ENCODE peak calls at places on chromosomes 3 and 15, in five cellular contexts. U is SK-N-SH, P is GM12878, L is HepG2, T is K562. E is an unnamed sample.

GRCh38 chr3:150899141-150899540 is 6.1 kb downstream of the MINDY4B start:
- DNase-seq in U (no peak), P (no peak), L (no peak), T (no peak), E (no peak)

GRCh38 chr3:66150977-66151376 is 69.8 kb upstream of the SLC25A26 start:
- DNase-seq in U (no peak), P (no peak), L (no peak), T (no peak), E (no peak)

GRCh38 chr3:118772036-118773030 is 262.3 kb downstream of the IGSF11 start:
- DNase-seq in U (no peak), P (peak; percentile 64), L (no peak), T (peak; percentile 25), E (no peak)

GRCh38 chr3:52705688-52706686 is at the start of the genes GLT8D1 and SPCS1:
- DNase-seq in U (peak; percentile 96), P (no peak), L (peak; percentile 73), T (peak; percentile 87), E (peak; percentile 91)

GRCh38 chr15:52798529-52799101 is 8.5 kb upstream of the ONECUT1 start:
- DNase-seq in U (no peak), P (no peak), L (no peak), T (no peak), E (no peak)

GRCh38 chr3:110352841-110353595 is 718.6 kb upstream of the NECTIN3 start:
- DNase-seq in U (no peak), P (no peak), L (no peak), T (no peak), E (no peak)

GRCh38 chr15:62021991-62022600 is 38.2 kb downstream of the VPS13C start:
- DNase-seq in U (no peak), P (no peak), L (peak; percentile 15), T (no peak), E (no peak)

GRCh38 chr3:20798666-20799065 is 612.7 kb upstream of the SGO1 start:
- DNase-seq in U (no peak), P (no peak), L (no peak), T (no peak), E (no peak)

GRCh38 chr15:53197426-53197839 is 407.3 kb upstream of the ONECUT1 start:
- DNase-seq in U (peak; percentile 75), P (no peak), L (peak; percentile 44), T (peak; percentile 56), E (peak; percentile 57)

GRCh38 chr15:57319226-57319918 is 56.9 kb upstream of the CGNL1 start:
- DNase-seq in U (no peak), P (no peak), L (no peak), T (no peak), E (no peak)

GRCh38 chr3:101216710-101217457 is 103.5 kb downstream of the IMPG2 start:
- DNase-seq in U (no peak), P (no peak), L (no peak), T (no peak), E (no peak)

GRCh38 chr3:106963446-106963845 is 413.8 kb upstream of the CCDC54 start:
- DNase-seq in U (no peak), P (no peak), L (no peak), T (no peak), E (no peak)

GRCh38 chr15:65805019-65805738 is 13.1 kb upstream of the DENND4A start:
- DNase-seq in U (peak; percentile 72), P (no peak), L (peak; percentile 42), T (peak; percentile 64), E (no peak)

GRCh38 chr3:98807565-98807964 is 44.4 kb downstream of the ST3GAL6 start:
- DNase-seq in U (no peak), P (no peak), L (no peak), T (no peak), E (no peak)

DNA sequence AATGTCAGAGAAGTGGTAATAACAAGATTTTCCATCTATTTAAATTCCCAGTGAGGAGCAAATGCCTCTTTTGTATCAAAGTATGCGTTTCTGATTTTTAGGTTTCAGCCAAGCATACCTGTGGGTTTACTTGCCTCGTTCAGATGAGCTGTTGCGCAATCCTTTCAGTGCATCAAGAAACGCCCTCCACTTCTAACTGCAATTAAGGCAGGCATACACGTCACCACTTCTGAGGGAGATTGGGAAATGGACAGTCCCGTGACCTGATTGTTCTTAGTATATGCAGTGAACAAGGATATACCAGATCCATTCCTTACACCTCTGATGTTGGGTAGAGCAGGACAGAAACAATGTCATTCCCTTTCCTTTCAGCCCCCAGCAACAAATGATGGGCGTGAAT is 219.0 kb downstream of the ITPR1 start:
- DNase-seq in U (no peak), P (no peak), L (no peak), T (no peak), E (no peak)
- TF ChIP-seq FOXM1 in U (no peak), P (no peak), L (no peak), T (no peak), E (no peak)

GRCh38 chr3:17634201-17634600 is 108.2 kb downstream of the TBC1D5 start:
- DNase-seq in U (no peak), P (no peak), L (no peak), T (no peak), E (no peak)

GRCh38 chr3:17634964-17635363 is 107.5 kb downstream of the TBC1D5 start:
- DNase-seq in U (no peak), P (no peak), L (no peak), T (no peak), E (no peak)

GRCh38 chr3:17629400-17629799 is 113.0 kb downstream of the TBC1D5 start:
- DNase-seq in U (no peak), P (no peak), L (no peak), T (no peak), E (no peak)

GRCh38 chr3:17631617-17632016 is 110.8 kb downstream of the TBC1D5 start:
- DNase-seq in U (no peak), P (no peak), L (no peak), T (no peak), E (no peak)

DNA sequence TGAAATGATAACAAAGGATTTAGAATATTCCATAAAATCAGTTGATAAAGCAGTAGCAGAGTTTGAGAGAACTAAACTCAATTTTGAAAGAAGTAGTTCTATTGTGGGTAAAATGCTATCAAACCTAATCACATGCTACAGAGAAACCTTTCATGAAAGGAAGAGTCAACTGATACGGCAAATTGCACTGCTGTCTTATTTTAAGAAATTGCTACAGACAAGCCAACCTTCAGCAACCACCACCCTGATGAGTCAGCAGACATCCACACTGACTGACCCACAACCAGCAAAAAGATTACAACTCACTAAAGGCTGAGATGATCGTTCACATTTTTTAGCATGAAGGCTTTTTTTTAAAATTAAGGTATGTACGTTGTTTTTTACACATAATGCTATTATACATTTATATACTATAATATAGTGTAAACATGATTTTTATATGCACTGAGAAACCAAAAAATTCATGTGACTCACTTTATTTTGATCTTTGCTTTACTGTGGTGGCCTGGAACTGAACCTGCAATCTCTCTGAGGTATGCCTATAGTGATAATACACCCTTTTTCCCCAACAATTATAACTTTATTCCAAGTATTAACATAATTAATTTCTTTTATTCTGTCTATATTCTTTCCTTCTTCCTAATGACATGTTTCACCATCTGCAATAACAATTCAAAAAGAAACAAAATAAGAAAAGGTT is 109.9 kb downstream of the TBC1D5 start:
- DNase-seq in U (no peak), P (no peak), L (no peak), T (peak; percentile 59), E (no peak)
- TF ChIP-seq FOXM1 in U (no peak), P (no peak), L (no peak), T (no peak), E (no peak)

DNA sequence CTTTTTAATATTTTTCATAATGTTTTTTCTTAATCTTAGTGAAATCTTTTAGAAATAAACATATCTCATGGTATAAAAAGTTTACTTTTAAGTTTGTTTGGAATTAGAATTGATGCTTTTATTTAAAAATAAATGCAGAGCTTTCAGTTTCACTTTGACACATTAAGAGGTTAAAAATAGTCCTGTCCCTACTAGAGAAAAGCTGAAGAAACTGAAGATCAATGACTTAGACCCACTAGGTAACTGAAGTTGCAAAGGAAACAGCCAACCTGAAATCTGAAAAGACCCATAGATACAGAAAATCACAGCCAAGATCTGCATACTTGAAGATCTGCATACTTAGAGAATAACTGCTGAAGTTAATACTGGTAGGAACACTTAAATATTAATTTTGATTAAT is 237.6 kb downstream of the RAP2B start:
- DNase-seq in U (no peak), P (no peak), L (no peak), T (no peak), E (no peak)
- TF ChIP-seq FOXM1 in U (no peak), P (no peak), L (no peak), T (no peak), E (no peak)

GRCh38 chr15:73984208-73984979 is 7.7 kb downstream of the STOML1 start:
- DNase-seq in U (no peak), P (no peak), L (no peak), T (no peak), E (no peak)

GRCh38 chr15:73981761-73982222 is 10.3 kb downstream of the STOML1 start:
- DNase-seq in U (no peak), P (no peak), L (no peak), T (no peak), E (no peak)

GRCh38 chr15:73983211-73983727 is 8.8 kb downstream of the STOML1 start:
- DNase-seq in U (peak; percentile 49), P (no peak), L (no peak), T (no peak), E (no peak)

GRCh38 chr15:73983773-73984172 is 8.3 kb downstream of the STOML1 start:
- DNase-seq in U (no peak), P (no peak), L (no peak), T (no peak), E (no peak)

GRCh38 chr15:73982251-73982962 is 9.7 kb downstream of the STOML1 start:
- DNase-seq in U (no peak), P (no peak), L (no peak), T (no peak), E (no peak)
- TF ChIP-seq FOXM1 in U (no peak), P (no peak), L (no peak), T (no peak), E (no peak)

GRCh38 chr3:72298201-72299155 is 513.5 kb upstream of the PROK2 start:
- DNase-seq in U (no peak), P (no peak), L (no peak), T (no peak), E (no peak)

GRCh38 chr3:72300621-72301020 is 515.7 kb upstream of the PROK2 start:
- DNase-seq in U (no peak), P (no peak), L (no peak), T (no peak), E (no peak)

GRCh38 chr3:72297481-72297880 is 512.5 kb upstream of the PROK2 start:
- DNase-seq in U (no peak), P (no peak), L (no peak), T (no peak), E (no peak)

GRCh38 chr3:72299823-72300222 is 514.9 kb upstream of the PROK2 start:
- DNase-seq in U (no peak), P (no peak), L (no peak), T (no peak), E (no peak)

DNA sequence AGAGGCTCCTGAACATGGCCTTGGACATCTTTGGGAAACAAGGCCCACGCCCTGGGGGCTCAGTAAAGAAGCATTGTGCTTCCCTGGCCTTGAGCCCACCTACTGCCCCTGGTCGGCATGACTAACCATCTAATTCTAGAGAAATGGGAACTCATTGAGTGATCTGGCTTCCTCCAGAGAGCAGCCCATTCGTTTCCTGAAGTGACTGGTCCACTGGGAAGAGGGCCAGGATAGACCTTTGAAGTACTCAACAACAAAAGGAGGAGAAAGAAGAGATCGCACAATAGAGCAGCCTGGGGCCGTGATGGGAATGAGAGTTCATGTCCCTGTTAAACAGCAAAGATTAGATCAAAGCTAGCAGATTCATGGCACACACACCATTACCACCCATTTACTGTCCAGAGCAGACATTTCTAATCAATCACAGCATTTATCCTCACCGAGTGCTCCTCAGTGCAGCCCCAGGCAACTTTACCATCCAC is 514.4 kb upstream of the PROK2 start:
- DNase-seq in U (peak; percentile 65), P (no peak), L (no peak), T (no peak), E (no peak)
- TF ChIP-seq FOXM1 in U (no peak), P (no peak), L (no peak), T (no peak), E (no peak)

E was measured in HEK293T.